ENCODE peak calls at places on chromosomes 5 and 9, in nine cellular contexts. R, V, M, K, Y, P, H, T and F are unnamed samples.

GRCh38 chr5:61256474-61256873 is 75.6 kb upstream of the ZSWIM6 start:
- DNase-seq in M (no peak), V (peak; percentile 49), P (no peak), H (peak; percentile 36), Y (no peak), K (no peak), R (peak; percentile 89), T (no peak), F (peak; percentile 74)

GRCh38 chr5:38783011-38783551 is 62.7 kb upstream of the OSMR start:
- DNase-seq in K (peak; percentile 97), P (no peak), M (no peak), V (no peak), Y (no peak), T (peak; percentile 45), R (no peak), H (peak; percentile 96), F (peak; percentile 90)

GRCh38 chr9:129405831-129406220 is 215.1 kb downstream of the C9orf50 start:
- DNase-seq in K (no peak), P (no peak), R (no peak), V (no peak), H (no peak), Y (no peak), M (no peak), T (no peak), F (no peak)

GRCh38 chr5:14597080-14597479 is 15.5 kb downstream of the OTULINL start:
- DNase-seq in M (no peak), Y (no peak), R (no peak), K (no peak), P (no peak), T (no peak), H (no peak), V (no peak), F (no peak)

GRCh38 chr9:71331603-71332002 is 210.2 kb upstream of the TRPM3 start:
- DNase-seq in M (no peak), R (no peak), K (no peak), P (no peak), V (no peak), Y (no peak), H (no peak), T (no peak), F (no peak)

GRCh38 chr9:109313351-109313750 is 7.5 kb downstream of the EPB41L4B start:
- DNase-seq in P (no peak), M (no peak), Y (no peak), H (no peak), V (no peak), R (no peak), T (no peak), K (no peak), F (no peak)

GRCh38 chr9:90965911-90966290 is 164.3 kb downstream of the SYK start:
- DNase-seq in M (no peak), K (no peak), T (no peak), R (no peak), Y (no peak), H (no peak), V (no peak), P (no peak), F (no peak)

GRCh38 chr9:93304574-93305496 is 120.9 kb downstream of the WNK2 start:
- DNase-seq in V (peak; percentile 46), R (peak; percentile 72), T (peak; percentile 60), H (peak; percentile 37), P (peak; percentile 66), M (peak; percentile 66), Y (no peak), K (peak; percentile 5), F (no peak)

GRCh38 chr5:135211791-135212190 is 177.8 kb upstream of the PITX1 start:
- DNase-seq in K (no peak), R (no peak), P (no peak), M (no peak), V (peak; percentile 15), T (no peak), Y (no peak), H (no peak), F (no peak)

GRCh38 chr9:88007291-88007650 is 32.9 kb upstream of the CDK20 start:
- DNase-seq in R (no peak), V (no peak), T (no peak), H (no peak), M (no peak), K (no peak), P (no peak), Y (no peak), F (no peak)

GRCh38 chr5:135915466-135916001 is 19.9 kb upstream of the IL9 start:
- DNase-seq in K (no peak), Y (no peak), V (no peak), H (no peak), M (no peak), P (no peak), R (no peak), T (no peak), F (no peak)

GRCh38 chr5:159395202-159395601 is 64.9 kb upstream of the IL12B start:
- DNase-seq in H (no peak), T (no peak), P (no peak), K (no peak), V (no peak), M (no peak), R (no peak), Y (no peak), F (no peak)

GRCh38 chr5:72955143-72955767 is 586 bp upstream of the FCHO2 start:
- DNase-seq in P (peak; percentile 58), V (peak; percentile 86), K (no peak), R (peak; percentile 92), H (no peak), Y (no peak), M (no peak), T (no peak), F (peak; percentile 18)

GRCh38 chr5:145847499-145848497 is 12.7 kb upstream of the PRELID2 start:
- DNase-seq in Y (no peak), K (peak; percentile 47), R (no peak), T (peak; percentile 12), V (no peak), H (peak; percentile 93), M (no peak), P (no peak), F (no peak)

GRCh38 chr9:8804618-8805017 is 1005.0 kb upstream of the DMAC1 start:
- DNase-seq in Y (no peak), T (no peak), P (no peak), M (no peak), K (no peak), R (no peak), V (no peak), H (no peak), F (no peak)

GRCh38 chr5:175718401-175719108 is 60.7 kb downstream of the HRH2 start:
- DNase-seq in T (peak; percentile 42), R (peak; percentile 75), V (peak; percentile 57), M (peak; percentile 29), H (no peak), K (no peak), P (peak; percentile 33), Y (peak; percentile 44), F (no peak)

DNA sequence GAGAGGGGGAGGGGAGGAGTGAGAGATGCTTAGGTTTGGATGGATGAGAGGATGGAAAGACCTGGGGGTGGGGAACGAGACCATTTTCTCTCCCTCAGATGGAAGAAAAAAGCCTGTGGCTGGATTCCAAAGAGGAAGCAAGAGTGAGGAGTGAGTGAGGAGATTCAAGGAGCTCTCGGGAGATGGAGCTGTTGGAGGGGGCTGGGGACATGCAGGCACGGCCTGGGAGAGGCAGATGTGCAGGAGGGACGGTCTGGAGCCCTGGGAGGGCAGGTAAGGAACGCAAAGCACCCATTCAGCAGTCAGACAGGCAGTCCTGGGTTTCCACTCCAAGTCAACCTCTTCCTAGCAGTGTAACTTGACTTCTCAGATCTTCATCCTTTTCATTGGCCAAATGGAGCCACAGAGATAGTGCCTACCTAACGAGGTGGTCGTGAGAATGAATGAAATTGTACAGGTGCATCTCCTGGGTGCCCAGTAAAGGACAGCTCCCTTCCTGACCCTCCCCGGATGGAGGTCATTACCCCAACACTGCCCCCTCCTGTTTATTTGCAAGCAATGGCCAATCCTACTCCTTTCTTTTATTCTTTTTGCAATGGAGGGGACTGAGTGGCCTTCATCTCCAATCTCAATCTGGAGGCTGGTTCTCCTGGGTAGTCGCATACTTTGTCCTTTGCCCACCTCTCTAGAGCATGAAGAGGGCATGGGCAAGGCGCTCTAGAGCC is 52.2 kb downstream of the PCDH1 start:
- DNase-seq in Y (no peak), H (peak; percentile 24), M (no peak), V (no peak), P (no peak), T (peak; percentile 38), R (no peak), K (no peak), F (no peak)
- TF ChIP-seq CTCF in Y (peak; percentile 31), H (peak; percentile 45), M (peak; percentile 42), V (no peak), P (peak; percentile 35), T (peak; percentile 45), R (peak; percentile 34), K (peak; percentile 29), F (peak; percentile 52)

GRCh38 chr5:138354926-138355378 is 2.5 kb downstream of the KDM3B start:
- DNase-seq in Y (peak; percentile 19), V (peak; percentile 43), R (no peak), T (peak; percentile 86), M (no peak), K (peak; percentile 79), H (peak; percentile 93), P (peak; percentile 26), F (peak; percentile 66)
- TF ChIP-seq CTCF in Y (no peak), V (no peak), R (no peak), T (no peak), M (no peak), K (peak; percentile 19), H (peak; percentile 2), P (no peak), F (peak; percentile 31)

GRCh38 chr5:4905674-4906528 is 234.2 kb upstream of the ADAMTS16 start:
- DNase-seq in T (no peak), V (no peak), H (peak; percentile 45), M (no peak), P (no peak), Y (no peak), K (no peak), R (no peak), F (no peak)
- TF ChIP-seq CTCF in T (no peak), V (no peak), H (no peak), M (no peak), P (no peak), Y (no peak), K (peak; percentile 9), R (no peak), F (no peak)

GRCh38 chr5:35694481-35694880 is 76.8 kb downstream of the SPEF2 start:
- DNase-seq in T (no peak), V (no peak), M (no peak), P (no peak), R (no peak), Y (no peak), K (no peak), H (no peak), F (no peak)

DNA sequence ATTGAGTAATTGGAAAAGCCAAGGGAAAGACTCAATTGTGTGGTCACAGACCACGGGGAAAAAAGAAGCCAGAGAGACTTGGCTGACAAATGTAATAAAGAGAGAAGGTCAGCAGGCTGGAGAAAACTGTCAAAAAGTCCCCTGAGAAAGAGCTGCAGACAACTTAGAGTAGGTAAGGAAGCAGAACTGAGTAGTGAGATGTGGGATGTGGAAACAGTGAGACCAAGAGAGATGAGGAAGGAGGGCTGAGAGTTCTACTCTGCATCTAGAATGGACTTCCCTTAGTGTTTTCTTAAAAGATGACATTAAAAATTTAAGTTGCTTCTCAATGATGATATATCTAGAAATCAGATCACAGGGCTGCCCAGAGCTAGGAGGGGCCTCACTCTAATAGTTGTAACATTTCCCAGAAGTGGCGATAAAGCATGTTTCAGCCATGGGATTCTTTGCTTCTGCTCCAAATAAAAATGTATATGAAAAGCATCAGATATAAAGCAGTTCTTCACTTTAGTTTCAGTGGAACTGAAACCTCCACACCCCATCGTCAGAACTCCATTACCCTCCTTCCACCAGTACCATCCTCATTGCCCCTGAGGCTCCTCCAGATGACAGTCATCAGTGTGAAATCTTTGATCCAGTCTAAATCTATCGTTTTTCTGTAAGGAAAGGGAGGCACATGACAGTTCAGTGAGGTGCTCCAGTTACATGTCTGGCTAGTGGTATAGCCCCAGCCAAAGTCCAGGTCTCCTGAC is 80.6 kb downstream of the SPEF2 start:
- DNase-seq in K (no peak), Y (no peak), H (no peak), R (no peak), T (no peak), M (no peak), V (no peak), P (no peak), F (no peak)
- TF ChIP-seq CTCF in K (no peak), Y (no peak), H (no peak), R (no peak), T (no peak), M (no peak), V (no peak), P (no peak), F (no peak)